ENCODE peak calls at places on chromosomes 11 and 22, in four cellular contexts. C is stromal cell of bone marrow; N is fibroblast of mammary gland; U is activated CD4-positive, alpha-beta T cell treated with anti-CD3 and anti-CD28 coated beads, Interleukin-2, amount 50 U/mL, for 1 hour. S is an unnamed sample.

GRCh38 chr22:42966389-42966998 is 48.5 kb downstream of the PACSIN2 start:
- DNase-seq in U (no peak), N (peak), C (no peak), S (no peak)

GRCh38 chr22:38923463-38924196 is 33.8 kb upstream of the APOBEC3A start:
- DNase-seq in C (peak), U (no peak), N (peak), S (peak)

GRCh38 chr11:125372911-125373310 is 123.2 kb downstream of the FEZ1 start:
- DNase-seq in C (no peak), U (no peak), N (no peak), S (no peak)

GRCh38 chr22:17734197-17734596 is 40.1 kb downstream of the BID start:
- DNase-seq in U (no peak), N (peak), C (peak), S (no peak)

GRCh38 chr11:123197711-123198110 is 2.7 kb upstream of the CLMP start:
- DNase-seq in N (peak), U (no peak), C (no peak), S (no peak)

GRCh38 chr11:93288079-93288478 is 42.5 kb upstream of the DEUP1 start:
- DNase-seq in C (no peak), N (no peak), U (no peak), S (no peak)

GRCh38 chr11:122804161-122804560 is 34.1 kb upstream of the CRTAM start:
- DNase-seq in N (peak), U (no peak), C (peak), S (no peak)

GRCh38 chr22:22798232-22798616 is 89.4 kb upstream of the IGLL5 start:
- DNase-seq in N (no peak), U (no peak), C (no peak), S (no peak)

GRCh38 chr11:130315354-130315970 is 745 bp upstream of the ZBTB44 start:
- DNase-seq in U (peak), C (no peak), N (no peak), S (no peak)

GRCh38 chr22:37731804-37732471 is 35.1 kb downstream of the TRIOBP start:
- DNase-seq in C (no peak), U (no peak), N (no peak), S (no peak)

GRCh38 chr22:45319319-45319675 is 9.6 kb downstream of the FAM118A start:
- DNase-seq in C (peak), N (peak), U (peak), S (no peak)

GRCh38 chr11:31764766-31765165 is 46.4 kb downstream of the PAX6 start:
- DNase-seq in U (no peak), C (no peak), N (no peak), S (no peak)

S was measured in nucleus accumbens.